ENCODE peak calls at places on chromosome 17, in eight cellular contexts. B, M, V, K, Q, Y, Z and J are unnamed samples.

GRCh38 chr17:13843862-13844640 is 225.3 kb upstream of the COX10 start:
- DNase-seq in Z (no peak), Q (no peak), K (no peak), B (no peak), Y (no peak), V (no peak), M (no peak), J (no peak)

GRCh38 chr17:43479948-43480347 is 3.8 kb upstream of the DHX8 start:
- DNase-seq in K (no peak), Y (no peak), Q (no peak), Z (no peak), B (no peak), V (no peak), M (no peak), J (no peak)

GRCh38 chr17:62995377-62995885 is 29.4 kb downstream of the TANC2 start:
- DNase-seq in V (no peak), K (peak; percentile 43), Y (peak; percentile 5), B (peak; percentile 22), M (no peak), Z (peak; percentile 40), Q (no peak), J (peak; percentile 43)

GRCh38 chr17:73492125-73492801 is 152.0 kb downstream of the SDK2 start:
- DNase-seq in Q (no peak), V (no peak), M (no peak), Y (no peak), B (no peak), Z (no peak), K (no peak), J (no peak)

GRCh38 chr17:1643293-1643998 is 2.1 kb downstream of the SCARF1 start:
- DNase-seq in K (no peak), Y (peak; percentile 70), V (no peak), M (peak; percentile 83), Z (peak; percentile 65), Q (no peak), B (no peak), J (no peak)

GRCh38 chr17:78583091-78583490 is 5.9 kb upstream of the DNAH17 start:
- DNase-seq in Z (peak; percentile 76), M (no peak), B (no peak), Y (peak; percentile 23), K (no peak), V (no peak), Q (no peak), J (peak; percentile 27)

GRCh38 chr17:80007939-80008338 is 27.7 kb downstream of the TBC1D16 start:
- DNase-seq in B (no peak), Z (no peak), K (no peak), V (no peak), Q (no peak), M (no peak), Y (no peak), J (no peak)

GRCh38 chr17:18857864-18858566 is at the start of gene PRPSAP2:
- DNase-seq in K (peak; percentile 88), Z (peak; percentile 96), V (peak; percentile 74), Q (peak; percentile 96), B (peak; percentile 97), M (peak; percentile 98), Y (peak; percentile 99), J (peak; percentile 82)

GRCh38 chr17:10305336-10306096 is 67.3 kb downstream of the MYH13 start:
- DNase-seq in B (no peak), Y (no peak), M (no peak), K (no peak), Z (no peak), V (no peak), Q (no peak), J (no peak)

GRCh38 chr17:40070895-40071719 is 8.3 kb downstream of the THRA start:
- DNase-seq in K (no peak), B (peak; percentile 69), M (peak; percentile 94), V (no peak), Q (peak; percentile 58), Z (no peak), Y (no peak), J (no peak)

GRCh38 chr17:30788918-30789317 is 35.6 kb downstream of the CRLF3 start:
- DNase-seq in B (no peak), K (peak; percentile 41), Y (no peak), M (no peak), Z (no peak), Q (no peak), V (no peak), J (no peak)

GRCh38 chr17:63476857-63477470 is at the start of gene ACE:
- DNase-seq in K (peak; percentile 15), V (no peak), Y (no peak), M (peak; percentile 84), B (peak; percentile 42), Z (peak; percentile 58), Q (peak; percentile 58), J (no peak)

GRCh38 chr17:81400939-81401726 is 5.9 kb downstream of the BAHCC1 start:
- DNase-seq in B (peak; percentile 75), V (no peak), K (no peak), M (no peak), Y (no peak), Z (no peak), Q (no peak), J (no peak)

GRCh38 chr17:3828151-3828851 is 17.7 kb downstream of the NCBP3 start:
- DNase-seq in M (no peak), K (peak; percentile 86), B (no peak), V (peak; percentile 72), Z (no peak), Y (no peak), Q (no peak), J (no peak)

GRCh38 chr17:74769856-74770497 is 6.2 kb downstream of the NAT9 start:
- DNase-seq in Y (no peak), M (no peak), Q (no peak), Z (no peak), V (no peak), B (no peak), K (no peak), J (no peak)

GRCh38 chr17:12137859-12138258 is 117.2 kb downstream of the MAP2K4 start:
- DNase-seq in K (no peak), V (no peak), Y (no peak), M (no peak), B (no peak), Q (no peak), Z (no peak), J (no peak)

GRCh38 chr17:21538615-21539014 is 153.7 kb upstream of the KCNJ18 start:
- DNase-seq in Z (no peak), Q (no peak), V (no peak), K (no peak), Y (no peak), B (no peak), M (no peak), J (no peak)

GRCh38 chr17:10394201-10394887 is 21.5 kb upstream of the MYH13 start:
- DNase-seq in B (no peak), V (no peak), Q (no peak), K (no peak), M (no peak), Y (no peak), Z (no peak), J (no peak)

DNA sequence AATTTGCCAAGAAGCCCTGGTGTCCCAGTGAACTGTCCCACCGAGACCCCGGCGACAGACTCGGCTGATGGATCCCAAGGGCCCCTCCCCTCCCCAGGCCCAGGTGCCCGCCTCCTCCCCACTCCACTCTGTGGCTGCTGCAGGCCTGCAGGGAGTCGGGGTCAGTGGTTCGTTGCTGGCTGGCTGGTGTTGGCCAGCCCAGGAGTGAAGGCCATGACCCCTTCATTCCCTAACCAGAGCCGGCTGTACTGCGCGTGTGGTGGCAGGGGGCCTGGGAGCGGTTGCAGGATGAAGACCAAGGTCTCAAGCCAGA is 9.2 kb upstream of the TBX2 start:
- DNase-seq in M (no peak), B (no peak), V (no peak), Y (no peak), K (no peak), Z (no peak), Q (no peak), J (no peak)
- H3K27ac ChIP-seq in M (no peak overlapping the region), B (no peak overlapping the region), V (peak overlapping the region; percentile 31), Y (no peak overlapping the region), K (no peak overlapping the region), Z (no peak overlapping the region), Q (peak overlapping the region; percentile 49), J (no peak overlapping the region)

DNA sequence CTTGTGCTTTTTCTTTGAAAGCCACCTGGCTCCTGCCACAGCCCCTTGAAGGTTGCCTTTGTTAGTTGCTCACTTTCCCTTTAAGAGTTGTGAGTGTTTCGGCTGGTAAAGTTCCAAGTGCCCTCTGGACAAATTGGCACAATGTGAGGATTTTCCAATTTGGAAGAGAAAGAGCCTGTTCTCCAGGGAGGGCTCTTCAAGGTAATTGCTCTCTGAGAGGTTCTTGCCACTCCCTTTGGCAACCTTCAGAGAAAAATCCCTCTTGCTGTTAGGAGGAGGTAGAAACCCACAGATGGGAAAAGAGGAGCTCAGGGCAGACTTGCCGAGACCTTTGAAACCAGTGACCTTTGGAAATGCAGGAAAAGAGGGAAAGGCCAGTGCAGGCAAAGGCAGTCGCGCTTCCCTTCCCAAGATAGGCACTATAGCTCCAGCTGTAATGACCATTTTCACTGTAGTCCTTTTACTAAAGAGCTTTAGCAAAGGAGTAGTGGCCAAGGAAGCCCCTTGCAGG is 49.0 kb upstream of the AKAP1 start:
- DNase-seq in Z (no peak), B (no peak), Y (no peak), M (peak; percentile 90), K (no peak), V (no peak), Q (peak; percentile 31), J (no peak)
- H3K27ac ChIP-seq in Z (no peak overlapping the region), B (peak overlapping the region; percentile 9), Y (peak overlapping the region; percentile 69), M (peak overlapping the region; percentile 86), K (no peak overlapping the region), V (no peak overlapping the region), Q (peak overlapping the region; percentile 82), J (no peak overlapping the region)

DNA sequence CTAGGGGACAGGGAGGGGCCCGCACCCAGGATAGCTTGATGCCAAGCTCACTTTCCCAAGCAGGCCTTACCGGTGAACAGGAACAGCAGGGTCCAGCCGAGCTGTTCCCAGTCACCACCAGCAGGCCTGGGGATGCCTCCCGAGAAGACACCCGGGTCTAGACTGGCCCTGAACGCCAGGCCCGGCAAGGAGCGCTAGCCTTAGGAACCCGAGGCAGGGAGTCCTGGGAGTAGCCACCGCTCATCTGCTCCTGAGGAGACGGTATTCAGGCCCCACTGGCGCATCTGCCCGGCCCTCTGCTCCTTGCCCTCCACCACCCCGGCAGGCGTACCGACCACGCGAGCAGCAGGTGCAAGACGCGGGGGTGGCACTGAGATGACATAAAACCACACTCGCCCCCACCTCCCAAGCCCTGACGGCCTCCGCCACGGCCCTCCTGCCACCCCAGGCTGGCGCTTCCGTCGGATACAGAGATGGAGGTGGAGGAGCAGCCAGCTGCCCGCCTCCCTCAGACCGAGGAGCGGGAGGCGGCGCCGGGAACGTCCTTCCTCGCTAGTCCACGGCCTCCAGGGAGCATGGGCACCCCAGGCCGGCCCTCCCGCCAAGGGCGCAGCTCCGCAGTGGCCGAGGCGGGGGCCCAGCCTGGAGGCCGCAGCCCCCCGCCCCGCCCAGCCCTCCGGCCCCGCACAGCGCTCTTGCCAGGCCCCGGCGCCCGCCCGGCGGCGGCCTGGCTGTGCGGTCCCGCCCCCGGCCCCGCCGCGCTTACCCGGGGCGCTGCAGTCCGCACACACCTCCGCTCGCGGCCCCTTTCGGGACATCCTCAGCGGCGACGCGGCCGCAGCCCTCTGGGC is 662 bp downstream of the GIT1 start:
- DNase-seq in M (peak; percentile 45), Y (no peak), B (no peak), K (peak; percentile 29), Q (no peak), Z (peak; percentile 70), V (no peak), J (no peak)
- H3K27ac ChIP-seq in M (peak overlapping the region; percentile 76), Y (peak overlapping the region; percentile 99), B (peak overlapping the region; percentile 52), K (peak overlapping the region; percentile 59), Q (peak overlapping the region; percentile 86), Z (peak overlapping the region; percentile 95), V (no peak overlapping the region), J (peak overlapping the region; percentile 13)

DNA sequence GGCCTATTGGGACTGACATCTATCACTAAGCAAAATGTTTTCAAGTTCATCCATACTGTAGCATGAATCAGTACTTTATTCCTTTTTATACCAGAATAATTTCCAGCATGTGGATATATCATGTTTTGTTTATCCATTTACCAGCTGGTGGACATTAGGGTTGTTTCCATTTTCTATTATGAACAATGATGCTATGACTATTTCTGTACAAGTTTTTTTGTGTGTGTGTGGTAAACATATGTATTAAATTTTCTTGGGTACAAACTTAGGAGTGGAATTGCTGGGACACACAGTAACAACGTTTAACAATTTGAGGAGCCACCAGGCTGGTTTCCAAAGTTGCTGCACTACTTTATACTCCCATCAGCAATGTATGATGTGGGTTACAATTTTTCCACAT is 91.0 kb downstream of the USP32 start:
- DNase-seq in V (no peak), Q (no peak), Z (no peak), K (peak; percentile 13), M (no peak), B (no peak), Y (no peak), J (no peak)
- H3K27ac ChIP-seq in V (no peak overlapping the region), Q (no peak overlapping the region), Z (no peak overlapping the region), K (no peak overlapping the region), M (no peak overlapping the region), B (no peak overlapping the region), Y (no peak overlapping the region), J (no peak overlapping the region)